ENCODE peak calls at places on chromosomes 7 and 10, in six cellular contexts. X is CD8-positive, alpha-beta T cell; L is hepatocyte; Z is upper lobe of left lung; D is HCT116; H is AG04450. R is an unnamed sample.

GRCh38 chr7:34042406-34042805 is 137.1 kb downstream of the BMPER start:
- DNase-seq in H (no peak), Z (no peak), X (no peak), D (no peak), L (no peak), R (no peak)

GRCh38 chr7:68248973-68249372 is 1252.3 kb downstream of the TYW1 start:
- DNase-seq in D (no peak), L (no peak), H (no peak), Z (no peak), X (no peak), R (no peak)

GRCh38 chr10:100873825-100874326 is 38.9 kb upstream of the SLF2 start:
- DNase-seq in H (no peak), L (no peak), Z (no peak), D (no peak), X (no peak), R (no peak)

GRCh38 chr10:50552771-50553535 is 70.8 kb downstream of the SGMS1 start:
- DNase-seq in D (no peak), Z (peak; percentile 33), L (peak; percentile 53), H (no peak), X (peak; percentile 27), R (no peak)

GRCh38 chr7:123367508-123368122 is 166.8 kb downstream of the IQUB start:
- DNase-seq in X (no peak), Z (no peak), D (peak; percentile 45), L (peak; percentile 69), H (no peak), R (no peak)

GRCh38 chr7:67137464-67137863 is 140.8 kb downstream of the TYW1 start:
- DNase-seq in Z (no peak), D (no peak), H (no peak), X (no peak), L (no peak), R (peak; percentile 43)

GRCh38 chr7:74655324-74655723 is 2.2 kb upstream of the GTF2I start:
- DNase-seq in Z (no peak), X (no peak), D (no peak), H (no peak), L (no peak), R (no peak)

GRCh38 chr7:16753932-16754571 is 497 bp downstream of the TSPAN13 start:
- DNase-seq in H (no peak), D (no peak), L (peak; percentile 66), Z (peak; percentile 44), X (no peak), R (no peak)

GRCh38 chr10:101244321-101245050 is 15.2 kb upstream of the LBX1 start:
- DNase-seq in L (peak; percentile 46), D (peak; percentile 26), X (no peak), H (peak; percentile 43), Z (no peak), R (no peak)

GRCh38 chr10:61452655-61453641 is at the start of gene TMEM26:
- DNase-seq in Z (no peak), L (peak; percentile 60), H (no peak), D (no peak), X (no peak), R (no peak)

GRCh38 chr7:44309271-44310091 is 15.9 kb downstream of the CAMK2B start:
- DNase-seq in Z (no peak), X (peak; percentile 33), L (peak; percentile 79), H (no peak), D (no peak), R (no peak)

GRCh38 chr7:132546366-132547145 is 29.7 kb downstream of the PLXNA4 start:
- DNase-seq in H (no peak), D (no peak), L (no peak), X (no peak), Z (no peak), R (no peak)

GRCh38 chr10:126205482-126206210 is 182.6 kb downstream of the ADAM12 start:
- DNase-seq in Z (no peak), H (no peak), L (no peak), X (no peak), D (no peak), R (no peak)

GRCh38 chr10:127347202-127347959 is 151.0 kb upstream of the INSYN2A start:
- DNase-seq in L (no peak), D (no peak), H (no peak), X (no peak), Z (no peak), R (no peak)

GRCh38 chr10:78892383-78893191 is 176.2 kb upstream of the ZMIZ1 start:
- DNase-seq in H (no peak), D (no peak), X (no peak), L (no peak), Z (no peak), R (no peak)

GRCh38 chr10:7250236-7250635 is 160.6 kb downstream of the SFMBT2 start:
- DNase-seq in H (no peak), Z (no peak), D (no peak), L (no peak), X (no peak), R (no peak)

GRCh38 chr7:8480466-8480865 is 47.1 kb downstream of the NXPH1 start:
- DNase-seq in X (no peak), L (no peak), H (no peak), Z (no peak), D (no peak), R (no peak)

GRCh38 chr10:61757525-61758397 is 95.0 kb downstream of the CABCOCO1 start:
- DNase-seq in Z (no peak), D (no peak), X (no peak), L (peak; percentile 32), H (no peak), R (peak; percentile 78)

GRCh38 chr10:44853148-44853734 is 57.9 kb upstream of the TMEM72 start:
- DNase-seq in X (no peak), L (no peak), Z (no peak), D (no peak), H (no peak), R (no peak)

GRCh38 chr10:74575191-74575720 is 251.1 kb upstream of the KAT6B start:
- DNase-seq in H (no peak), D (no peak), X (no peak), L (no peak), Z (no peak), R (no peak)

GRCh38 chr7:136925556-136925955 is 57.1 kb downstream of the CHRM2 start:
- DNase-seq in Z (no peak), H (no peak), D (no peak), X (no peak), L (no peak), R (no peak)

GRCh38 chr10:122221958-122222357 is 49.1 kb upstream of the BTBD16 start:
- DNase-seq in L (no peak), H (no peak), X (no peak), D (no peak), Z (no peak), R (no peak)

GRCh38 chr7:151687523-151688235 is 168.0 kb upstream of the RHEB start:
- DNase-seq in X (no peak), H (peak; percentile 91), D (peak; percentile 92), Z (peak; percentile 87), L (peak; percentile 88), R (peak; percentile 67)

GRCh38 chr10:113517893-113518240 is 35.0 kb upstream of the HABP2 start:
- DNase-seq in X (no peak), L (no peak), H (no peak), D (no peak), Z (peak; percentile 3), R (no peak)

GRCh38 chr7:95874541-95875265 is 102.3 kb downstream of the DYNC1I1 start:
- DNase-seq in L (no peak), Z (no peak), H (no peak), X (no peak), D (no peak), R (no peak)
- H3K27ac ChIP-seq in L (no peak overlapping the region), Z (no peak overlapping the region), H (no peak overlapping the region), X (no peak overlapping the region), D (no peak overlapping the region), R (no peak overlapping the region)

DNA sequence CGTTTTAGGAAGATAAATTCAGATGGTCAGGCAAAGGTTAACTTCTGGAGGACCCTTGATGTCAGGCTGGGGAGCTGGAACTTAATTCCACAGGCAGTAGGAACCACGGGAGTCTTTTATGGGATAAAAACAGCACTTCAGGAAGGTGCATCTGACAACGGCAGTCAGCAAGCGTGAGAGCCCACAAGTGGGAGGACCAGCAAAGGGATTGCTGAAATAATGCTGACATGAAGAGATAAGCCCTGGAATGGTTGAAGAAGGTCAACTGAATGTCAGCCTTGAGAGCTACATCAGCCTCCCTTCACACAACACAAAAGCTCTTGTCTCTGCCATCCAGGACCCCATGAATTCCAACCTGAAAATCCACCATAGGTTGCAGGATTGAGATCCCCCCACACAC is 138.8 kb downstream of the SORCS1 start:
- DNase-seq in X (no peak), H (no peak), L (no peak), Z (no peak), D (no peak), R (no peak)
- H3K27ac ChIP-seq in X (no peak overlapping the region), H (no peak overlapping the region), L (no peak overlapping the region), Z (no peak overlapping the region), D (no peak overlapping the region), R (no peak overlapping the region)

DNA sequence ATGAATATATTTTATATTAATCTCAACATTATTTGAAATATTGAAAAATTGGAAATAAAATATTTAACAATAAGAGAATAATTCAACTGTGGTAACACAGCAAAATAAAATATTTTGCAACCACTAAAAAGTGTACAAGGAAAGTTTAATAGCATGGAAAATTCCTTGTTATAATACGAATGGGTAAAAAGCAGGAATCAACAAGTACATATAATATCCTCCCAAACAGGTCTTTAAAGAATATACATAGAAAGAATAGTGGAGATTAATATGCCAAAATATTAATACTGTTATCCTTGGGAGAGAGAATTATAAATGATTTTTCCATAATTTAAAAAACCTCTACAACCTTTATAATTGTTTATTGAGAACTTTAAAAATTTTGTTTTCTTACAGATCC is 1.0 kb downstream of the DNAJC12 start:
- DNase-seq in L (no peak), H (no peak), Z (no peak), X (no peak), D (no peak), R (no peak)
- H3K27ac ChIP-seq in L (no peak overlapping the region), H (no peak overlapping the region), Z (no peak overlapping the region), X (no peak overlapping the region), D (no peak overlapping the region), R (no peak overlapping the region)

GRCh38 chr10:3095373-3096139 is 28.2 kb downstream of the PFKP start:
- DNase-seq in L (peak; percentile 84), Z (peak; percentile 56), X (peak; percentile 17), H (peak; percentile 96), D (peak; percentile 97), R (peak; percentile 94)
- H3K27ac ChIP-seq in L (peak overlapping the region; percentile 72), Z (peak overlapping the region; percentile 77), X (no peak overlapping the region), H (peak overlapping the region; percentile 96), D (peak overlapping the region; percentile 90), R (peak overlapping the region; percentile 99)

R was measured in epithelial cell of prostate.